ENCODE peak calls at places on chromosomes 13 and 19, in seven cellular contexts. One of them, this sample, is unnamed.
A peak's percentile ranks its signal among the peaks of the same experiment; 100 is the strongest.

GRCh38 chr19:57075125-57075524 is 44.7 kb upstream of the USP29 start:
- DNase-seq in H1: no peak
- DNase-seq in K562: no peak
- DNase-seq in GM12891: no peak
- DNase-seq in HepG2: no peak
- DNase-seq in GM12878: no peak
- DNase-seq in SK-N-SH: no peak
- DNase-seq in this sample: no peak

GRCh38 chr13:87498681-87499080 is 172.5 kb upstream of the SLITRK5 start:
- DNase-seq in HepG2: peak; percentile 0
- DNase-seq in K562: no peak
- DNase-seq in GM12891: no peak
- DNase-seq in SK-N-SH: no peak
- DNase-seq in H1: no peak
- DNase-seq in GM12878: no peak
- DNase-seq in this sample: no peak

GRCh38 chr13:26067601-26068000 is 15.8 kb upstream of the SHISA2 start:
- DNase-seq in K562: no peak
- DNase-seq in HepG2: no peak
- DNase-seq in H1: no peak
- DNase-seq in GM12891: no peak
- DNase-seq in SK-N-SH: no peak
- DNase-seq in GM12878: no peak
- DNase-seq in this sample: no peak

GRCh38 chr19:28010656-28011055 is 1202.3 kb downstream of the UQCRFS1 start:
- DNase-seq in GM12878: no peak
- DNase-seq in GM12891: no peak
- DNase-seq in H1: no peak
- DNase-seq in HepG2: no peak
- DNase-seq in SK-N-SH: no peak
- DNase-seq in K562: peak; percentile 13
- DNase-seq in this sample: no peak

GRCh38 chr13:95533545-95534135 is 18.9 kb upstream of the CLDN10 start:
- DNase-seq in H1: peak; percentile 54
- DNase-seq in GM12891: no peak
- DNase-seq in GM12878: no peak
- DNase-seq in K562: no peak
- DNase-seq in HepG2: no peak
- DNase-seq in SK-N-SH: no peak
- DNase-seq in this sample: no peak

GRCh38 chr13:60397693-60398437 is 845 bp downstream of the TDRD3 start:
- DNase-seq in GM12878: no peak
- DNase-seq in HepG2: peak; percentile 35
- DNase-seq in GM12891: peak; percentile 23
- DNase-seq in SK-N-SH: peak; percentile 26
- DNase-seq in H1: no peak
- DNase-seq in K562: no peak
- DNase-seq in this sample: no peak

GRCh38 chr19:799076-799881 is 2.0 kb downstream of the PTBP1 start:
- DNase-seq in H1: peak; percentile 67
- DNase-seq in GM12878: no peak
- DNase-seq in SK-N-SH: peak; percentile 41
- DNase-seq in GM12891: no peak
- DNase-seq in K562: peak; percentile 28
- DNase-seq in HepG2: peak; percentile 55
- DNase-seq in this sample: no peak

GRCh38 chr13:30257433-30258099 is 49.8 kb downstream of the KATNAL1 start:
- DNase-seq in H1: peak; percentile 47
- DNase-seq in HepG2: no peak
- DNase-seq in SK-N-SH: peak; percentile 59
- DNase-seq in GM12891: no peak
- DNase-seq in K562: no peak
- DNase-seq in GM12878: no peak
- DNase-seq in this sample: no peak

GRCh38 chr19:16614941-16615340 is 13.1 kb downstream of the MED26 start:
- DNase-seq in HepG2: no peak
- DNase-seq in GM12891: no peak
- DNase-seq in GM12878: no peak
- DNase-seq in K562: no peak
- DNase-seq in H1: no peak
- DNase-seq in SK-N-SH: no peak
- DNase-seq in this sample: no peak

GRCh38 chr13:91574756-91575155 is 176.3 kb downstream of the GPC5 start:
- DNase-seq in H1: no peak
- DNase-seq in K562: no peak
- DNase-seq in GM12878: no peak
- DNase-seq in GM12891: no peak
- DNase-seq in SK-N-SH: no peak
- DNase-seq in HepG2: no peak
- DNase-seq in this sample: no peak

GRCh38 chr13:29105779-29106178 is 285.6 kb downstream of the MTUS2 start:
- DNase-seq in HepG2: no peak
- DNase-seq in GM12878: no peak
- DNase-seq in GM12891: no peak
- DNase-seq in K562: peak; percentile 11
- DNase-seq in SK-N-SH: peak; percentile 6
- DNase-seq in H1: peak; percentile 48
- DNase-seq in this sample: no peak

GRCh38 chr13:105338773-105339172 is 1196.7 kb downstream of the EFNB2 start:
- DNase-seq in K562: no peak
- DNase-seq in GM12878: no peak
- DNase-seq in HepG2: no peak
- DNase-seq in H1: no peak
- DNase-seq in GM12891: no peak
- DNase-seq in SK-N-SH: no peak
- DNase-seq in this sample: no peak

GRCh38 chr19:19171821-19172532 is 1.9 kb upstream of the MEF2B start:
- DNase-seq in H1: no peak
- DNase-seq in GM12878: no peak
- DNase-seq in K562: peak; percentile 35
- DNase-seq in HepG2: peak; percentile 62
- DNase-seq in GM12891: no peak
- DNase-seq in SK-N-SH: no peak
- DNase-seq in this sample: no peak

GRCh38 chr19:42634409-42635232 is 39.9 kb upstream of the CEACAM8 start:
- DNase-seq in H1: peak; percentile 47
- DNase-seq in K562: peak; percentile 43
- DNase-seq in HepG2: peak; percentile 32
- DNase-seq in GM12891: peak; percentile 22
- DNase-seq in SK-N-SH: peak; percentile 38
- DNase-seq in GM12878: no peak
- DNase-seq in this sample: peak; percentile 16

GRCh38 chr13:27953671-27954405 is 15.3 kb downstream of the CDX2 start:
- DNase-seq in H1: peak; percentile 95
- DNase-seq in GM12878: no peak
- DNase-seq in GM12891: peak; percentile 88
- DNase-seq in K562: peak; percentile 56
- DNase-seq in SK-N-SH: peak; percentile 90
- DNase-seq in HepG2: peak; percentile 19
- DNase-seq in this sample: peak; percentile 86

GRCh38 chr13:77016241-77016812 is 10.6 kb downstream of the FBXL3 start:
- DNase-seq in HepG2: no peak
- DNase-seq in K562: no peak
- DNase-seq in GM12891: no peak
- DNase-seq in H1: no peak
- DNase-seq in SK-N-SH: no peak
- DNase-seq in GM12878: no peak
- DNase-seq in this sample: no peak

GRCh38 chr19:46951236-46951986 is 68.2 kb upstream of the NPAS1 start:
- DNase-seq in SK-N-SH: no peak
- DNase-seq in GM12878: no peak
- DNase-seq in HepG2: peak; percentile 75
- DNase-seq in K562: no peak
- DNase-seq in GM12891: no peak
- DNase-seq in H1: no peak
- DNase-seq in this sample: no peak

GRCh38 chr13:40876020-40876738 is 86.8 kb downstream of the SLC25A15 start:
- DNase-seq in HepG2: no peak
- DNase-seq in GM12891: no peak
- DNase-seq in GM12878: no peak
- DNase-seq in H1: no peak
- DNase-seq in K562: no peak
- DNase-seq in SK-N-SH: no peak
- DNase-seq in this sample: no peak

GRCh38 chr19:13032837-13033236 is 37.6 kb downstream of the NFIX start:
- DNase-seq in K562: no peak
- DNase-seq in HepG2: no peak
- DNase-seq in SK-N-SH: no peak
- DNase-seq in GM12891: no peak
- DNase-seq in GM12878: no peak
- DNase-seq in H1: no peak
- DNase-seq in this sample: no peak

GRCh38 chr13:27599845-27600553 is 20.3 kb downstream of the LNX2 start:
- DNase-seq in SK-N-SH: peak; percentile 17
- DNase-seq in K562: no peak
- DNase-seq in H1: no peak
- DNase-seq in GM12891: no peak
- DNase-seq in HepG2: peak; percentile 67
- DNase-seq in GM12878: no peak
- DNase-seq in this sample: no peak

GRCh38 chr13:39557285-39557955 is 45.6 kb downstream of the LHFPL6 start:
- DNase-seq in H1: no peak
- DNase-seq in GM12878: no peak
- DNase-seq in HepG2: no peak
- DNase-seq in GM12891: no peak
- DNase-seq in SK-N-SH: no peak
- DNase-seq in K562: no peak
- DNase-seq in this sample: no peak

GRCh38 chr13:39556856-39557255 is 46.1 kb downstream of the LHFPL6 start:
- DNase-seq in GM12891: no peak
- DNase-seq in K562: no peak
- DNase-seq in HepG2: no peak
- DNase-seq in H1: no peak
- DNase-seq in GM12878: no peak
- DNase-seq in SK-N-SH: no peak
- DNase-seq in this sample: no peak

GRCh38 chr13:39554371-39554770 is 48.6 kb downstream of the LHFPL6 start:
- DNase-seq in K562: no peak
- DNase-seq in HepG2: no peak
- DNase-seq in GM12891: no peak
- DNase-seq in H1: no peak
- DNase-seq in GM12878: no peak
- DNase-seq in SK-N-SH: no peak
- DNase-seq in this sample: no peak

GRCh38 chr13:39552233-39552632 is 50.8 kb downstream of the LHFPL6 start:
- DNase-seq in K562: no peak
- DNase-seq in H1: no peak
- DNase-seq in GM12878: no peak
- DNase-seq in GM12891: no peak
- DNase-seq in HepG2: no peak
- DNase-seq in SK-N-SH: no peak
- DNase-seq in this sample: no peak
- TF ChIP-seq POLR2AphosphoS5 in K562: no peak
- TF ChIP-seq POLR2AphosphoS5 in H1: no peak
- TF ChIP-seq POLR2AphosphoS5 in GM12878: no peak
- TF ChIP-seq POLR2AphosphoS5 in GM12891: no peak
- TF ChIP-seq POLR2AphosphoS5 in HepG2: no peak
- TF ChIP-seq POLR2AphosphoS5 in SK-N-SH: no peak
- TF ChIP-seq POLR2AphosphoS5 in this sample: no peak

DNA sequence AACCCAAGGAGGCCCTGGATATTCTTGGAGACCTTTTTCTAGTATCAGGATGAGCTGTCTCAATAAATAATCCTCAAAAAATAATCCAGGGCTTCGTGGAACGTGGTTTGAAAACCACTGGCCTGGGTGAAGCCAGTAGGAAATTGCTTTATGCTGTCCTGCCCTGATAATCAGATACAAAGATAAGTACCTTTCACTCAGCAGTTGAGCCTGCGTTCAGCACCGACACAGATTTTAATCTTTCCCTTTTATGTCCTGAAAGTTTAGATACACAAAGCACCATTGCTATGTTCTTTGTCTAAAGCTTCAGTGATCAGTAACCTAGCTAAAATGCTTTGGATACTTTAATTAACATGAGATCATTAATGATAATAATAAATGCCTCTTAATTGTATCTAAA is 460.0 kb downstream of the RFC3 start:
- DNase-seq in H1: no peak
- DNase-seq in GM12878: no peak
- DNase-seq in GM12891: no peak
- DNase-seq in K562: no peak
- DNase-seq in HepG2: no peak
- DNase-seq in SK-N-SH: no peak
- DNase-seq in this sample: no peak
- TF ChIP-seq TAF1 in H1: no peak
- TF ChIP-seq TAF1 in GM12878: no peak
- TF ChIP-seq TAF1 in GM12891: no peak
- TF ChIP-seq TAF1 in K562: no peak
- TF ChIP-seq TAF1 in HepG2: no peak
- TF ChIP-seq TAF1 in SK-N-SH: no peak
- TF ChIP-seq TAF1 in this sample: no peak

GRCh38 chr19:49442354-49442753 is 1.0 kb upstream of the SLC17A7 start:
- DNase-seq in K562: no peak
- DNase-seq in SK-N-SH: no peak
- DNase-seq in H1: no peak
- DNase-seq in HepG2: no peak
- DNase-seq in GM12878: no peak
- DNase-seq in GM12891: no peak
- DNase-seq in this sample: no peak

GRCh38 chr19:49441960-49442350 is 628 bp upstream of the SLC17A7 start:
- DNase-seq in GM12891: no peak
- DNase-seq in HepG2: no peak
- DNase-seq in GM12878: no peak
- DNase-seq in K562: no peak
- DNase-seq in SK-N-SH: peak; percentile 10
- DNase-seq in H1: no peak
- DNase-seq in this sample: no peak

GRCh38 chr19:49441210-49441959 is at the start of gene SLC17A7:
- DNase-seq in H1: peak; percentile 82
- DNase-seq in K562: peak; percentile 88
- DNase-seq in HepG2: no peak
- DNase-seq in GM12878: no peak
- DNase-seq in GM12891: peak; percentile 66
- DNase-seq in SK-N-SH: peak; percentile 85
- DNase-seq in this sample: peak; percentile 69

GRCh38 chr19:49442793-49443365 is 1.6 kb upstream of the SLC17A7 start:
- DNase-seq in GM12891: peak; percentile 70
- DNase-seq in K562: peak; percentile 87
- DNase-seq in H1: peak; percentile 100
- DNase-seq in GM12878: no peak
- DNase-seq in SK-N-SH: peak; percentile 91
- DNase-seq in HepG2: peak; percentile 86
- DNase-seq in this sample: peak; percentile 71

GRCh38 chr19:49443366-49444099 is 2.2 kb upstream of the SLC17A7 start:
- DNase-seq in H1: peak; percentile 98
- DNase-seq in K562: peak; percentile 71
- DNase-seq in HepG2: peak; percentile 88
- DNase-seq in SK-N-SH: peak; percentile 91
- DNase-seq in GM12891: peak; percentile 97
- DNase-seq in GM12878: peak; percentile 80
- DNase-seq in this sample: peak; percentile 97
- TF ChIP-seq POLR2AphosphoS5 in H1: no peak
- TF ChIP-seq POLR2AphosphoS5 in K562: no peak
- TF ChIP-seq POLR2AphosphoS5 in HepG2: no peak
- TF ChIP-seq POLR2AphosphoS5 in SK-N-SH: no peak
- TF ChIP-seq POLR2AphosphoS5 in GM12891: no peak
- TF ChIP-seq POLR2AphosphoS5 in GM12878: no peak
- TF ChIP-seq POLR2AphosphoS5 in this sample: no peak

DNA sequence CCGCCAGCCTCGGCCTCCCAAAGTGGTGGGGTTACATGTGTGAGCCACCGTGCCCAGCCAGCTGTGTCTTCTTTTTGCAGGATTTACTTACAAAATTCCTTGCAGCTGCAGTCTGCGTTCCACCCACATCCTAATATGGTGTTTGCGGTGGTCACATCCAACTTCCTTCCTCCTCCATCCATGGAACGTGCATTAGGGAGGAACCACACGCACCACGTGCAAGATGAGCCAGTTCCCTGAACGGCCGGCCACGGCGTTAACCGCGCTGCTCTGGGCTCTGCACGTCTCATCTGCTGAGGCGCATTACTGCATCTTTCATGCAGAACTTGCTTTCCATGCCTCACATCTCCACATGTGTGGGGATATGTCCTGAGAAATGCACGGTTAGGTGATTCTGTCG is 13.0 kb upstream of the SIGLEC11 start:
- DNase-seq in SK-N-SH: no peak
- DNase-seq in K562: no peak
- DNase-seq in H1: no peak
- DNase-seq in GM12891: no peak
- DNase-seq in HepG2: no peak
- DNase-seq in GM12878: no peak
- DNase-seq in this sample: no peak
- TF ChIP-seq TAF1 in SK-N-SH: no peak
- TF ChIP-seq TAF1 in K562: no peak
- TF ChIP-seq TAF1 in H1: no peak
- TF ChIP-seq TAF1 in GM12891: no peak
- TF ChIP-seq TAF1 in HepG2: no peak
- TF ChIP-seq TAF1 in GM12878: no peak
- TF ChIP-seq TAF1 in this sample: no peak

This sample was measured in GM12892.